ENCODE peak calls at places on chromosomes 5 and 9, in four cellular contexts. Q is K562, U is H1, W is GM12878. G is an unnamed sample.

GRCh38 chr5:131677115-131677514 is 42.1 kb upstream of the RAPGEF6 start:
- DNase-seq in Q (no peak), U (no peak), W (no peak), G (no peak)

GRCh38 chr5:122101636-122102285 is 23.7 kb upstream of the LOX start:
- DNase-seq in Q (peak; percentile 29), U (no peak), W (no peak), G (peak; percentile 26)

GRCh38 chr9:18260527-18260926 is 213.4 kb upstream of the ADAMTSL1 start:
- DNase-seq in Q (no peak), U (no peak), W (no peak), G (no peak)

GRCh38 chr9:133584559-133585476 is 24.4 kb downstream of the FAM163B start:
- DNase-seq in Q (no peak), U (no peak), W (no peak), G (no peak)

GRCh38 chr9:91208837-91209236 is 152.9 kb downstream of the AUH start:
- DNase-seq in Q (no peak), U (no peak), W (no peak), G (no peak)

GRCh38 chr9:136657975-136658848 is 4.5 kb upstream of the EGFL7 start:
- DNase-seq in Q (no peak), U (no peak), W (no peak), G (no peak)

GRCh38 chr9:107175826-107176500 is 107.1 kb upstream of the RAD23B start:
- DNase-seq in Q (no peak), U (no peak), W (no peak), G (no peak)

GRCh38 chr9:21392270-21392669 is 7.1 kb upstream of the IFNA2 start:
- DNase-seq in Q (no peak), U (no peak), W (no peak), G (peak; percentile 80)

GRCh38 chr5:142913728-142914338 is 143.7 kb downstream of the ARHGAP26 start:
- DNase-seq in Q (no peak), U (no peak), W (no peak), G (no peak)

GRCh38 chr5:17679597-17680187 is 45.4 kb downstream of the TAF11L14 start:
- DNase-seq in Q (no peak), U (no peak), W (no peak), G (no peak)

GRCh38 chr9:113632776-113633590 is 169.5 kb downstream of the RGS3 start:
- DNase-seq in Q (no peak), U (no peak), W (no peak), G (no peak)

GRCh38 chr5:80763873-80764647 is 109.3 kb upstream of the DHFR start:
- DNase-seq in Q (no peak), U (no peak), W (no peak), G (no peak)

GRCh38 chr9:75148551-75148950 is 60.2 kb downstream of the OSTF1 start:
- DNase-seq in Q (no peak), U (no peak), W (no peak), G (no peak)

GRCh38 chr9:136868644-136869043 is 2.5 kb upstream of the EDF1 start:
- DNase-seq in Q (no peak), U (no peak), W (no peak), G (no peak)

GRCh38 chr9:92640398-92641091 is 29.4 kb downstream of the IPPK start:
- DNase-seq in Q (no peak), U (no peak), W (no peak), G (no peak)

GRCh38 chr9:76699966-76700365 is 64.3 kb upstream of the PCA3 start:
- DNase-seq in Q (no peak), U (no peak), W (no peak), G (no peak)

GRCh38 chr9:28801144-28801799 is 1228.0 kb upstream of the C9orf72 start:
- DNase-seq in Q (no peak), U (no peak), W (no peak), G (no peak)

GRCh38 chr5:123359866-123360569 is 63.2 kb downstream of the CEP120 start:
- DNase-seq in Q (no peak), U (no peak), W (no peak), G (no peak)

GRCh38 chr9:20373263-20373662 is 249.0 kb downstream of the MLLT3 start:
- DNase-seq in Q (no peak), U (no peak), W (no peak), G (no peak)

GRCh38 chr5:105978011-105978410 is 1692.7 kb downstream of the EFNA5 start:
- DNase-seq in Q (no peak), U (no peak), W (no peak), G (no peak)

GRCh38 chr5:122498163-122498562 is 186.1 kb downstream of the SNCAIP start:
- DNase-seq in Q (no peak), U (peak; percentile 23), W (no peak), G (no peak)

GRCh38 chr9:93590609-93591234 is 14.3 kb downstream of the PHF2 start:
- DNase-seq in Q (no peak), U (no peak), W (no peak), G (no peak)

GRCh38 chr9:113577525-113578261 is 114.2 kb downstream of the RGS3 start:
- DNase-seq in Q (no peak), U (no peak), W (no peak), G (no peak)

GRCh38 chr5:135011355-135012032 is 22.5 kb downstream of the PITX1 start:
- DNase-seq in Q (no peak), U (no peak), W (no peak), G (no peak)

GRCh38 chr5:6596388-6596787 is 36.5 kb downstream of the NSUN2 start:
- DNase-seq in Q (no peak), U (no peak), W (no peak), G (no peak)

GRCh38 chr5:154189256-154189818 is 1.2 kb upstream of the GALNT10 start:
- DNase-seq in Q (no peak), U (no peak), W (no peak), G (no peak)

DNA sequence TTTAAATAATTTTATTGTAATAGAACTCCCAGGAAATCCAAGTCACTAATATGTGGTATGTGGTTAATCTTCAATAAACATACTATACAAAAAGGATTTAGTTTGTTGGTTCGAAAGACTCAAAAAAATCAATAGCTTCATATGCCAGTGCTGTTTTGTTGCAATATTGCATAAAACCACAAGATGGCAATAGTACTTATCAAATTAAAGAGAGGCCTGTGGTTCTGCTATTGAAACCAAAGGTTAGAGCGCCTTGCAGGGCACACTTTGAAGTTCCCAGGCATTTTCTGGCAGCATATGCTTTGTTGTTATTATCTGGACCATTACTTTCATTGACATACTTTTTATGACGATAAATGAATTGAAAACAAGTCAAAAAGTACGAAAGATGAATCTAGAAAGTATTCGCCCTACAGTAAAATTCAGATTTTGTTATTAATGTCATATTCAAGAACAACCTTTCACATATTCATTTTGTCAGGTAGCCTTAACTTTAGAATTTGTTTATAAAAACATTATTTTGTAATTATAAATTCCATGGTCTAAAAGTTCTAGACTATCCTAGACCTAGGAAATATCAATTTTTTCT is 316.3 kb downstream of the MCTP1 start:
- DNase-seq in Q (peak; percentile 29), U (no peak), W (peak; percentile 26), G (peak; percentile 69)
- TF ChIP-seq EGR1 in Q (no peak), U (no peak), W (no peak), G (no peak)

GRCh38 chr5:77639624-77640023 is 1.1 kb upstream of the OTP start:
- DNase-seq in Q (no peak), U (no peak), W (no peak), G (no peak)
- H3K9me3 ChIP-seq in Q (no peaks in the 10 kb centered on the region), U (no peaks in the 10 kb centered on the region), W (peaks cover 18% of the 10 kb centered on the region), G (no peaks in the 10 kb centered on the region)

GRCh38 chr5:3600106-3600997 is 4.7 kb downstream of the IRX1 start:
- DNase-seq in Q (no peak), U (no peak), W (no peak), G (no peak)
- TF ChIP-seq ATF3 in Q (no peak), U (no peak), W (no peak), G (no peak)

DNA sequence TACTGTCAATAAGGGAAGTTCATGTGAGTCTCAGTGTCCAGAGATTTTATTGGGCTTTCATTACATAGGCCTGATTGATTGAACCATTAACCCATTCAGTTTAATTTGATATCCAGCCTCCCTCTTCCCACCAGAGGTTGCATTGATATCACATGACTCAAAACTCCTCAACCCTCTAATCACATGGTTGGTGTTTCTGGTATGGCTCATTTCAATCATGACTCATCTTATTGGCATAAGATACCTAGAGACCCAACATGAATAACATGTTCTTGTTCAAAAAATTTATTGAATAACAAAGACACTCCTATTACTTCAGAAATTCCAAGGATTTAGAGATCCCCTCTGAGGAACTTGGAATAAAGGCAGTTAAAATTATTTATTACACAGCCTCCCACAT is 982.2 kb downstream of the TLE1 start:
- DNase-seq in Q (no peak), U (no peak), W (no peak), G (no peak)
- TF ChIP-seq EGR1 in Q (no peak), U (no peak), W (no peak), G (no peak)

GRCh38 chr5:76439201-76439600 is 36.1 kb downstream of the IQGAP2 start:
- DNase-seq in Q (no peak), U (no peak), W (no peak), G (no peak)

GRCh38 chr5:76441101-76441500 is 38.0 kb downstream of the IQGAP2 start:
- DNase-seq in Q (no peak), U (no peak), W (no peak), G (no peak)

GRCh38 chr5:76438025-76438424 is 34.9 kb downstream of the IQGAP2 start:
- DNase-seq in Q (no peak), U (no peak), W (no peak), G (no peak)

GRCh38 chr5:76441890-76442673 is 39.0 kb downstream of the IQGAP2 start:
- DNase-seq in Q (no peak), U (no peak), W (no peak), G (no peak)

GRCh38 chr5:76439929-76440328 is 36.8 kb downstream of the IQGAP2 start:
- DNase-seq in Q (no peak), U (no peak), W (no peak), G (no peak)
- H3K9me3 ChIP-seq in Q (no peaks in the 10 kb centered on the region), U (peaks cover 6% of the 10 kb centered on the region), W (no peaks in the 10 kb centered on the region), G (no peaks in the 10 kb centered on the region)

DNA sequence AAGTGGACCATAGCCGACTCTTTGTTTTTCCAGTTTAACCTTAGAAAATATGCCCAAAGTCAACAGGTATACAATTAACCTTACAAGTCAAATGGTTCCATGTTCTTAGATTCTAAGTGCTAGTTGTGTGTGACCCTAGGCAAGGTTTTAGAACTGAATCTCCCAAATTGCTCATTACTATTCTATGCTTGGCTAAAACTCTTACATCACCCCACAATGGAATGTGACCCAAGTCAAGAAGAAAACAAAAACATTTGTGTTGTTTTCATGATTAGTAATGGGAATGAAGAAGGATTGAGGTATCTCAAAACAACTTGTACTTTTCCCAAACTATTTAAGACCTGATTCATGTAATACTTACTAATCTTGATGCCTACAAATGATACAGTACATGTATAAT is 159.2 kb downstream of the ARRDC3 start:
- DNase-seq in Q (no peak), U (no peak), W (no peak), G (no peak)
- TF ChIP-seq ATF3 in Q (no peak), U (no peak), W (no peak), G (no peak)